ENCODE peak calls at places on chromosomes 7 and 10, in five cellular contexts. U, X, R, Q and N are unnamed samples.

GRCh38 chr10:75210193-75211006 is at the start of gene VDAC2:
- DNase-seq in U (peak), X (peak), R (no peak), Q (peak), N (peak)

GRCh38 chr10:124142960-124143359 is 49.6 kb upstream of the CHST15 start:
- DNase-seq in U (no peak), X (no peak), R (no peak), Q (no peak), N (no peak)

GRCh38 chr10:78211476-78212110 is 177.9 kb downstream of the RPS24 start:
- DNase-seq in U (no peak), X (peak), R (no peak), Q (no peak), N (no peak)

GRCh38 chr7:55188590-55189446 is 170.0 kb downstream of the EGFR start:
- DNase-seq in U (no peak), X (no peak), R (no peak), Q (no peak), N (no peak)

GRCh38 chr10:121846555-121846954 is 81.3 kb downstream of the ATE1 start:
- DNase-seq in U (no peak), X (no peak), R (no peak), Q (no peak), N (no peak)

GRCh38 chr7:6446977-6447588 is 671 bp downstream of the DAGLB start:
- DNase-seq in U (peak), X (peak), R (peak), Q (peak), N (peak)

GRCh38 chr7:155807013-155807804 is 5.1 kb downstream of the SHH start:
- DNase-seq in U (no peak), X (no peak), R (no peak), Q (no peak), N (no peak)

GRCh38 chr10:22978918-22979317 is 51.1 kb downstream of the ARMC3 start:
- DNase-seq in U (no peak), X (no peak), R (no peak), Q (no peak), N (no peak)

GRCh38 chr7:13099197-13099795 is 411.9 kb downstream of the ARL4A start:
- DNase-seq in U (no peak), X (no peak), R (no peak), Q (no peak), N (no peak)

GRCh38 chr10:89887830-89888229 is 186.4 kb downstream of the KIF20B start:
- DNase-seq in U (no peak), X (no peak), R (no peak), Q (no peak), N (no peak)

GRCh38 chr7:45982132-45982531 is 61.1 kb upstream of the IGFBP3 start:
- DNase-seq in U (no peak), X (no peak), R (no peak), Q (no peak), N (no peak)

GRCh38 chr10:97003804-97004201 is 171.7 kb downstream of the LCOR start:
- DNase-seq in U (no peak), X (no peak), R (no peak), Q (no peak), N (no peak)

GRCh38 chr10:72692897-72693598 is 1.1 kb downstream of the MCU start:
- DNase-seq in U (no peak), X (no peak), R (no peak), Q (no peak), N (no peak)

GRCh38 chr7:85833071-85833470 is 646.2 kb upstream of the SEMA3D start:
- DNase-seq in U (no peak), X (no peak), R (no peak), Q (no peak), N (no peak)

GRCh38 chr10:35188954-35189353 is 62.3 kb downstream of the CREM start:
- DNase-seq in U (no peak), X (no peak), R (no peak), Q (no peak), N (no peak)

GRCh38 chr7:21543528-21544302 is 876 bp downstream of the DNAH11 start:
- DNase-seq in U (no peak), X (no peak), R (no peak), Q (no peak), N (no peak)

GRCh38 chr7:92730808-92731207 is 105.6 kb downstream of the CDK6 start:
- DNase-seq in U (no peak), X (no peak), R (no peak), Q (no peak), N (no peak)

GRCh38 chr10:121478590-121478989 is 119.7 kb downstream of the FGFR2 start:
- DNase-seq in U (no peak), X (no peak), R (no peak), Q (no peak), N (no peak)